ENCODE peak calls at places on chromosomes 4 and X, in five cellular contexts. S, C, J, F and E are unnamed samples.

GRCh38 chr4:120056249-120056648 is 10.4 kb downstream of the MAD2L1 start:
- DNase-seq in S (no peak), C (no peak), J (no peak), F (no peak), E (no peak)

GRCh38 chr4:47106561-47106960 is 75.2 kb downstream of the GABRB1 start:
- DNase-seq in S (no peak), C (no peak), J (no peak), F (no peak), E (no peak)

GRCh38 chrX:45306794-45307193 is 106.1 kb upstream of the DIPK2B start:
- DNase-seq in S (no peak), C (no peak), J (no peak), F (no peak), E (no peak)

GRCh38 chr4:77990456-77990855 is 66.7 kb upstream of the FRAS1 start:
- DNase-seq in S (no peak), C (no peak), J (no peak), F (no peak), E (no peak)

GRCh38 chr4:88522702-88523324 is 763 bp downstream of the PYURF start:
- DNase-seq in S (no peak), C (peak; percentile 24), J (no peak), F (no peak), E (peak; percentile 30)

GRCh38 chr4:3225946-3226345 is 23.0 kb upstream of the MSANTD1 start:
- DNase-seq in S (no peak), C (no peak), J (no peak), F (no peak), E (no peak)

GRCh38 chr4:124135409-124135813 is 577.1 kb downstream of the ANKRD50 start:
- DNase-seq in S (no peak), C (no peak), J (no peak), F (no peak), E (no peak)

GRCh38 chr4:10117424-10118354 is 1.1 kb upstream of the WDR1 start:
- DNase-seq in S (peak; percentile 55), C (no peak), J (no peak), F (no peak), E (peak; percentile 95)

GRCh38 chr4:3201718-3202702 is 46.9 kb upstream of the MSANTD1 start:
- DNase-seq in S (no peak), C (no peak), J (peak; percentile 36), F (peak; percentile 57), E (no peak)

GRCh38 chr4:155405059-155405458 is 28.3 kb upstream of the MAP9 start:
- DNase-seq in S (no peak), C (no peak), J (no peak), F (no peak), E (no peak)

GRCh38 chr4:128323401-128323800 is 35.8 kb upstream of the PGRMC2 start:
- DNase-seq in S (no peak), C (no peak), J (no peak), F (no peak), E (no peak)

GRCh38 chr4:98027827-98028226 is 115.4 kb downstream of the STPG2 start:
- DNase-seq in S (no peak), C (no peak), J (no peak), F (no peak), E (no peak)

GRCh38 chrX:106894978-106895452 is 8.1 kb downstream of the RIPPLY1 start:
- DNase-seq in S (no peak), C (peak; percentile 9), J (no peak), F (no peak), E (peak; percentile 52)

GRCh38 chr4:97917115-97917514 is 226.2 kb downstream of the STPG2 start:
- DNase-seq in S (no peak), C (no peak), J (no peak), F (no peak), E (no peak)

GRCh38 chr4:14877246-14878220 is 124.7 kb upstream of the CPEB2 start:
- DNase-seq in S (peak; percentile 35), C (no peak), J (no peak), F (no peak), E (no peak)

GRCh38 chr4:55080174-55080865 is 45.1 kb downstream of the KDR start:
- DNase-seq in S (no peak), C (no peak), J (no peak), F (no peak), E (no peak)

GRCh38 chrX:16852617-16853179 is 17.5 kb downstream of the RBBP7 start:
- DNase-seq in S (no peak), C (no peak), J (no peak), F (no peak), E (no peak)

GRCh38 chr4:3676196-3676595 is 90.0 kb upstream of the ADRA2C start:
- DNase-seq in S (no peak), C (no peak), J (no peak), F (no peak), E (no peak)

GRCh38 chrX:68462197-68462596 is 28.9 kb upstream of the OPHN1 start:
- DNase-seq in S (no peak), C (no peak), J (no peak), F (no peak), E (no peak)

GRCh38 chr4:183347586-183347985 is 25.4 kb upstream of the CLDN24 start:
- DNase-seq in S (no peak), C (no peak), J (no peak), F (no peak), E (no peak)

GRCh38 chrX:141935645-141936044 is 32.0 kb downstream of the MAGEC1 start:
- DNase-seq in S (no peak), C (no peak), J (no peak), F (no peak), E (no peak)

GRCh38 chr4:53919605-53920004 is 144.8 kb downstream of the CHIC2 start:
- DNase-seq in S (no peak), C (no peak), J (no peak), F (no peak), E (no peak)

GRCh38 chrX:72005046-72005445 is 94.4 kb downstream of the NHSL2 start:
- DNase-seq in S (no peak), C (no peak), J (no peak), F (no peak), E (no peak)

GRCh38 chr4:37715889-37716402 is 29.8 kb upstream of the RELL1 start:
- DNase-seq in S (no peak), C (no peak), J (no peak), F (no peak), E (no peak)

GRCh38 chr4:2698951-2699505 is 57.1 kb downstream of the TNIP2 start:
- DNase-seq in S (no peak), C (no peak), J (no peak), F (no peak), E (no peak)

GRCh38 chrX:34612036-34612435 is 45.0 kb downstream of the TMEM47 start:
- DNase-seq in S (no peak), C (no peak), J (no peak), F (no peak), E (no peak)

GRCh38 chr4:16582036-16582435 is 316.4 kb downstream of the LDB2 start:
- DNase-seq in S (no peak), C (no peak), J (no peak), F (no peak), E (no peak)

GRCh38 chrX:108000751-108001150 is 18.6 kb upstream of the TEX13B start:
- DNase-seq in S (no peak), C (no peak), J (no peak), F (no peak), E (peak; percentile 18)

GRCh38 chrX:129698150-129698549 is 40.6 kb upstream of the XPNPEP2 start:
- DNase-seq in S (no peak), C (no peak), J (no peak), F (no peak), E (no peak)

GRCh38 chr4:154160925-154161324 is 330.7 kb downstream of the DCHS2 start:
- DNase-seq in S (no peak), C (no peak), J (no peak), F (no peak), E (no peak)

DNA sequence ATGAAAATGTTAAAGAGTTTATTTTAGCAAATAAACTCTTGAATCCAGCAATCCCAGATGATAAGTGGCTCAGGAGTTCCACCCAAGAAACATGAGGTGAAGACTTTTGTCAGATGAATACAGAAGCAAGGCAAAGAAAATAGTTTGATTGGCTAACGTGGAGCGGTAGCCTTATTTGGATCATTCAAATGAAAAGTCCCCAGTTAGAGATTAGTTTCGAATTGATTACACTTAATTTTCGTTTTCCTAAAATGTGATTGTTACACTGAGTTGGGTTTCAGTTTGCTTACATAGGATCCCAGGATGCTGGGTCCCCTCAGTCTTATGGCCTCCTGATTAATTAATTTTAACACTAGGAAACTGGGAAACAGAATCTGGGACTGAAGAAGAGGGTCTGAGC is 76.4 kb upstream of the RPA4 start:
- DNase-seq in S (no peak), C (no peak), J (no peak), F (no peak), E (no peak)
- H3K4me1 ChIP-seq in S (no peaks in the 10 kb centered on the region), C (no peaks in the 10 kb centered on the region), J (no peaks in the 10 kb centered on the region), F (no peaks in the 10 kb centered on the region), E (no peaks in the 10 kb centered on the region)

GRCh38 chr4:101419324-101420135 is 72.2 kb upstream of the PPP3CA start:
- DNase-seq in S (no peak), C (no peak), J (no peak), F (no peak), E (no peak)

GRCh38 chr4:101418055-101418454 is 70.7 kb upstream of the PPP3CA start:
- DNase-seq in S (no peak), C (no peak), J (no peak), F (peak; percentile 37), E (no peak)

GRCh38 chr4:101421393-101421792 is 74.1 kb upstream of the PPP3CA start:
- DNase-seq in S (no peak), C (no peak), J (no peak), F (no peak), E (no peak)

GRCh38 chr4:101418466-101418865 is 71.1 kb upstream of the PPP3CA start:
- DNase-seq in S (no peak), C (no peak), J (no peak), F (no peak), E (no peak)

GRCh38 chr4:101420661-101421060 is 73.3 kb upstream of the PPP3CA start:
- DNase-seq in S (no peak), C (no peak), J (no peak), F (no peak), E (no peak)
- H3K4me3 ChIP-seq in S (no peak overlapping the region), C (no peak overlapping the region), J (no peak overlapping the region), F (no peak overlapping the region), E (no peak overlapping the region)

DNA sequence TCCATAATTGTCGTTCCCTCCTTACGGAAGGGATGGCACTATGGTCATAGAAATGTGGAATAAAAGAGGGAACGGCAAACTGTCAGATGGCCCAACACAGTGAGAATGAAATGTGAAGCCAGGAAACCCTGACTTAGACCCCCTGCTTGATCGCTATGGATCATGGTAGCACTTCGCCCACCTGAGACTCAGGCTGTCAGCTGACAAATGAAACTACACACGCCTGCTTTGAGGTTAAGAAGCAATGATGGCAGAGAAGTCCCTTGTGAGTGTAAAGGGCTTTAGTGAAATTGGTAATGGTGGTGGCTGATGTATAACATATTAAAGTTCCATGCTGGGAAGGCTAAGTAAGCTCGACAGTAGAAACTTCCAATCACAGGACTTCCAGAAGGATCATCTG is 107.8 kb downstream of the AFAP1 start:
- DNase-seq in S (no peak), C (no peak), J (no peak), F (no peak), E (no peak)
- H3K4me1 ChIP-seq in S (peaks cover 1% of the 10 kb centered on the region), C (peaks cover 45% of the 10 kb centered on the region), J (peaks cover 31% of the 10 kb centered on the region), F (peaks cover 26% of the 10 kb centered on the region), E (no peaks in the 10 kb centered on the region)

DNA sequence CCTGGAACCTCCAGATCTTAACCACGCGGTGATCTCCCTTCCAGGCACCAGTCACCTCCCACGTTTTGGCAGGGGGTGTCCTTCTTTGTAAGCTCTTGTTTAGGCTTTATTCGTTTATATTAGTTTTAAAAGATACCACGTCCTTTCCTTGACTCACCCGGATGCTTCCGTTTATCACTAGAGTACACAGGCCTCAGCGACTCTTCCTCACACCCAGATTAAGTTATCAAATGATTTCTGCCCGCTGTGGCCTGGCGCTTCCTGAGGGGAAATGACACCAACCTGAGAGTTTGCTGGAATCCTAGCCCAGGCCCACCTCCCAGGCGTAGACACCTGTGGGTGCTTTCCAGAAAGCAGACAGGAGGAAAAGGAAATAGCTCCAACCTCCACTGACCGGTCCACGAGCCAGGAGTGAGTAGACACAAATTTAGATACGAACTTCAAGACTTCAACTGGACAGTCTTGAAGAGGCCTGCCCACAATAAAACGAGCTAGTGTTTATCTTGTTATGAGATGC is 756 bp upstream of the ADAMTS3 start:
- DNase-seq in S (no peak), C (no peak), J (no peak), F (no peak), E (peak; percentile 12)
- H3K4me3 ChIP-seq in S (peak overlapping the region; percentile 48), C (peak overlapping the region; percentile 57), J (no peak overlapping the region), F (no peak overlapping the region), E (peak overlapping the region; percentile 84)